ENCODE peak calls at places on chromosomes 6 and 20, in four cellular contexts. One of them, this sample, is unnamed.

GRCh38 chr6:138972226-138972665 is 15.8 kb downstream of the REPS1 start:
- DNase-seq in cardiac fibroblast: peak
- DNase-seq in tibial nerve: no peak
- DNase-seq in K562: no peak
- DNase-seq in this sample: peak

GRCh38 chr6:121849477-121849876 is 414.0 kb downstream of the GJA1 start:
- DNase-seq in cardiac fibroblast: peak
- DNase-seq in tibial nerve: peak
- DNase-seq in K562: peak
- DNase-seq in this sample: peak

GRCh38 chr6:131688286-131688685 is 12.9 kb downstream of the OR2A4 start:
- DNase-seq in cardiac fibroblast: no peak
- DNase-seq in tibial nerve: no peak
- DNase-seq in K562: no peak
- DNase-seq in this sample: no peak

GRCh38 chr6:67935976-67936477 is 699.1 kb upstream of the ADGRB3 start:
- DNase-seq in cardiac fibroblast: no peak
- DNase-seq in tibial nerve: no peak
- DNase-seq in K562: peak
- DNase-seq in this sample: no peak

GRCh38 chr6:912871-913663 is 220.1 kb upstream of the EXOC2 start:
- DNase-seq in cardiac fibroblast: no peak
- DNase-seq in tibial nerve: peak
- DNase-seq in K562: peak
- DNase-seq in this sample: peak

GRCh38 chr6:4853782-4854511 is 77.7 kb downstream of the CDYL start:
- DNase-seq in cardiac fibroblast: peak
- DNase-seq in tibial nerve: no peak
- DNase-seq in K562: peak
- DNase-seq in this sample: no peak

GRCh38 chr6:31652925-31653724 is 664 bp upstream of the BAG6 start:
- DNase-seq in cardiac fibroblast: no peak
- DNase-seq in tibial nerve: peak
- DNase-seq in K562: peak
- DNase-seq in this sample: peak

GRCh38 chr6:11093065-11093590 is 506 bp upstream of the SMIM13 start:
- DNase-seq in cardiac fibroblast: no peak
- DNase-seq in tibial nerve: no peak
- DNase-seq in K562: peak
- DNase-seq in this sample: no peak

GRCh38 chr6:7234547-7234946 is 78.5 kb downstream of the SSR1 start:
- DNase-seq in cardiac fibroblast: no peak
- DNase-seq in tibial nerve: no peak
- DNase-seq in K562: no peak
- DNase-seq in this sample: no peak

GRCh38 chr20:46715292-46715756 is 5.9 kb downstream of the SLC2A10 start:
- DNase-seq in cardiac fibroblast: peak
- DNase-seq in tibial nerve: peak
- DNase-seq in K562: no peak
- DNase-seq in this sample: peak

GRCh38 chr20:34040300-34041015 is 46.7 kb downstream of the RALY start:
- DNase-seq in cardiac fibroblast: no peak
- DNase-seq in tibial nerve: no peak
- DNase-seq in K562: no peak
- DNase-seq in this sample: no peak

GRCh38 chr6:19851273-19852089 is 14.3 kb downstream of the ID4 start:
- DNase-seq in cardiac fibroblast: peak
- DNase-seq in tibial nerve: peak
- DNase-seq in K562: peak
- DNase-seq in this sample: peak

GRCh38 chr6:3516094-3516493 is 59.2 kb upstream of the SLC22A23 start:
- DNase-seq in cardiac fibroblast: peak
- DNase-seq in tibial nerve: no peak
- DNase-seq in K562: no peak
- DNase-seq in this sample: peak

GRCh38 chr6:153662982-153663381 is 376.1 kb upstream of the OPRM1 start:
- DNase-seq in cardiac fibroblast: no peak
- DNase-seq in tibial nerve: no peak
- DNase-seq in K562: no peak
- DNase-seq in this sample: no peak

GRCh38 chr6:38156818-38157565 is 337.5 kb downstream of the ZFAND3 start:
- DNase-seq in cardiac fibroblast: no peak
- DNase-seq in tibial nerve: no peak
- DNase-seq in K562: no peak
- DNase-seq in this sample: no peak

GRCh38 chr6:169092375-169092774 is 161.3 kb downstream of the THBS2 start:
- DNase-seq in cardiac fibroblast: peak
- DNase-seq in tibial nerve: no peak
- DNase-seq in K562: no peak
- DNase-seq in this sample: no peak

GRCh38 chr20:35558416-35558815 is 16.5 kb downstream of the ERGIC3 start:
- DNase-seq in cardiac fibroblast: no peak
- DNase-seq in tibial nerve: no peak
- DNase-seq in K562: no peak
- DNase-seq in this sample: no peak

GRCh38 chr6:23269436-23269835 is 700.1 kb downstream of the HDGFL1 start:
- DNase-seq in cardiac fibroblast: peak
- DNase-seq in tibial nerve: no peak
- DNase-seq in K562: no peak
- DNase-seq in this sample: no peak

GRCh38 chr6:11209369-11209768 is 23.1 kb downstream of the NEDD9 start:
- DNase-seq in cardiac fibroblast: peak
- DNase-seq in tibial nerve: no peak
- DNase-seq in K562: no peak
- DNase-seq in this sample: no peak

GRCh38 chr20:32945710-32946221 is 58.5 kb downstream of the SUN5 start:
- DNase-seq in cardiac fibroblast: peak
- DNase-seq in tibial nerve: no peak
- DNase-seq in K562: peak
- DNase-seq in this sample: peak

GRCh38 chr6:79082304-79082703 is 4.2 kb upstream of the PHIP start:
- DNase-seq in cardiac fibroblast: no peak
- DNase-seq in tibial nerve: no peak
- DNase-seq in K562: peak
- DNase-seq in this sample: no peak

GRCh38 chr6:97215157-97215769 is 67.8 kb downstream of the MMS22L start:
- DNase-seq in cardiac fibroblast: peak
- DNase-seq in tibial nerve: peak
- DNase-seq in K562: peak
- DNase-seq in this sample: peak

GRCh38 chr6:135830971-135831370 is 20.5 kb upstream of the PDE7B start:
- DNase-seq in cardiac fibroblast: no peak
- DNase-seq in tibial nerve: no peak
- DNase-seq in K562: no peak
- DNase-seq in this sample: no peak

GRCh38 chr6:157194110-157194509 is 129.2 kb downstream of the TMEM242 start:
- DNase-seq in cardiac fibroblast: no peak
- DNase-seq in tibial nerve: no peak
- DNase-seq in K562: no peak
- DNase-seq in this sample: no peak

GRCh38 chr20:25320035-25320800 is 70.4 kb downstream of the ABHD12 start:
- DNase-seq in cardiac fibroblast: no peak
- DNase-seq in tibial nerve: no peak
- DNase-seq in K562: no peak
- DNase-seq in this sample: no peak

GRCh38 chr20:48017504-48017903 is 232.2 kb upstream of the SULF2 start:
- DNase-seq in cardiac fibroblast: no peak
- DNase-seq in tibial nerve: no peak
- DNase-seq in K562: no peak
- DNase-seq in this sample: no peak

GRCh38 chr6:140105857-140106256 is 731.4 kb upstream of the CITED2 start:
- DNase-seq in cardiac fibroblast: peak
- DNase-seq in tibial nerve: peak
- DNase-seq in K562: peak
- DNase-seq in this sample: no peak

GRCh38 chr6:44151348-44152108 is 7.1 kb upstream of the CAPN11 start:
- DNase-seq in cardiac fibroblast: peak
- DNase-seq in tibial nerve: peak
- DNase-seq in K562: peak
- DNase-seq in this sample: peak

GRCh38 chr6:165960692-165961091 is 207.0 kb downstream of the TBXT start:
- DNase-seq in cardiac fibroblast: no peak
- DNase-seq in tibial nerve: no peak
- DNase-seq in K562: no peak
- DNase-seq in this sample: no peak

GRCh38 chr6:25868784-25869183 is 5.3 kb downstream of the SLC17A3 start:
- DNase-seq in cardiac fibroblast: no peak
- DNase-seq in tibial nerve: no peak
- DNase-seq in K562: no peak
- DNase-seq in this sample: no peak

GRCh38 chr6:169863149-169863525 is 111.7 kb downstream of the ERMARD start:
- DNase-seq in cardiac fibroblast: no peak
- DNase-seq in tibial nerve: no peak
- DNase-seq in K562: no peak
- DNase-seq in this sample: no peak

GRCh38 chr6:113457156-113457555 is 400.0 kb upstream of the MARCKS start:
- DNase-seq in cardiac fibroblast: peak
- DNase-seq in tibial nerve: no peak
- DNase-seq in K562: no peak
- DNase-seq in this sample: peak

GRCh38 chr20:62895539-62895938 is 30.8 kb downstream of the DIDO1 start:
- DNase-seq in cardiac fibroblast: no peak
- DNase-seq in tibial nerve: no peak
- DNase-seq in K562: no peak
- DNase-seq in this sample: no peak

GRCh38 chr6:101070044-101070608 is 189.0 kb upstream of the ASCC3 start:
- DNase-seq in cardiac fibroblast: no peak
- DNase-seq in tibial nerve: no peak
- DNase-seq in K562: no peak
- DNase-seq in this sample: no peak

GRCh38 chr6:131183427-131184095 is 48.3 kb downstream of the AKAP7 start:
- DNase-seq in cardiac fibroblast: no peak
- DNase-seq in tibial nerve: no peak
- DNase-seq in K562: no peak
- DNase-seq in this sample: no peak

GRCh38 chr6:17505062-17505476 is 95.0 kb upstream of the FAM8A1 start:
- DNase-seq in cardiac fibroblast: peak
- DNase-seq in tibial nerve: no peak
- DNase-seq in K562: no peak
- DNase-seq in this sample: peak
- TF ChIP-seq CTCF in cardiac fibroblast: peak
- TF ChIP-seq CTCF in tibial nerve: no peak
- TF ChIP-seq CTCF in K562: peak
- TF ChIP-seq CTCF in this sample: peak

DNA sequence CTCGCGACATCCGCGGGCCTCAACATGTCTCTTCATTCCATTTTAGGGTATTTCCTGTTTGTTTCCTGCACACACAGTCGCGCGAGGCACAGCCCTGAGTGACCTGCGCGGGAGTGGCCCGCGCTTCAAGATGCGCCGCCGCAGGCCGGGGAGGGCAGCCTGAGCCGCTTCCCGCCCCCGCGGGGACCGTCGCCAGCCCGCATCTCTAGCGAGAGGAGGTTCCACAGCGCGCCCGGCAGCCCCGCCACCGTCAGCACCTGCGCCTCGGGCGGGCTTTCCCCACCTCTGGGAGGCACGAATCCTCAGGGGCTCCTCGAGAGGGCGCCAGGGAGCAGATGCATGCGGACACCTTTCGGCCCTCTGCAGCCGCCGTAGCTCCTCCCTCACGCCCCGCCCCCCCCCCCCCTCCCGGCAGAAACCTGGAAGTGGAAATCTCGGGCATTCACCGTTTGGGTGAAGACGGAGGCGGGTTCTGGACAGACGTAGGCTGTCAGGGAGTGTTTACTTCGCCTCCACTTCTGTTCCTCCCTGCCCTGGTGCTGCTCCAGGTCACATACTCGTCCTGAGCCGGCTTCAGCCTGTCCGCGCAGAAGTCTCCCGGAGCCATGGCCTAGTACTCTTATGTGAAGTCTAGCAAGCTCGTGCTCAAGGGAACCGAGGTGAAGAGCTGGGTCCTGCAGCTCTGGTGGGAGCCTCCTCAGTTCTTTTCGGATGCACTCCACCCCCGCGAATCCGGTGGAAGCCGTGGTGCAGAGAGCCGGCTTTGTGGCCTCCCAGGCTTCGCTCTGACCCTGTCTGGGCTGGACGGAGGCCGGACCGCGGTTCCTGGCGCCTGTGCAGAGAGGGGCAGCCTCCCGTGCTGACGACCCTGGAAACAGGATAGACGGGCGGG is 880.5 kb upstream of the DEFB115 start:
- DNase-seq in cardiac fibroblast: peak
- DNase-seq in tibial nerve: peak
- DNase-seq in K562: peak
- DNase-seq in this sample: peak
- TF ChIP-seq CTCF in cardiac fibroblast: peak
- TF ChIP-seq CTCF in tibial nerve: peak
- TF ChIP-seq CTCF in K562: peak
- TF ChIP-seq CTCF in this sample: peak

GRCh38 chr6:125888989-125889656 is 67.4 kb upstream of the HINT3 start:
- DNase-seq in cardiac fibroblast: peak
- DNase-seq in tibial nerve: no peak
- DNase-seq in K562: peak
- DNase-seq in this sample: peak
- TF ChIP-seq CTCF in cardiac fibroblast: peak
- TF ChIP-seq CTCF in tibial nerve: no peak
- TF ChIP-seq CTCF in K562: peak
- TF ChIP-seq CTCF in this sample: peak

GRCh38 chr6:42135161-42135560 is 7.3 kb downstream of the C6orf132 start:
- DNase-seq in cardiac fibroblast: no peak
- DNase-seq in tibial nerve: no peak
- DNase-seq in K562: no peak
- DNase-seq in this sample: no peak

GRCh38 chr6:42135722-42136121 is 6.7 kb downstream of the C6orf132 start:
- DNase-seq in cardiac fibroblast: no peak
- DNase-seq in tibial nerve: no peak
- DNase-seq in K562: no peak
- DNase-seq in this sample: no peak

GRCh38 chr6:42137192-42137753 is 5.1 kb downstream of the C6orf132 start:
- DNase-seq in cardiac fibroblast: no peak
- DNase-seq in tibial nerve: no peak
- DNase-seq in K562: no peak
- DNase-seq in this sample: no peak

GRCh38 chr6:42138190-42138589 is 4.2 kb downstream of the C6orf132 start:
- DNase-seq in cardiac fibroblast: no peak
- DNase-seq in tibial nerve: no peak
- DNase-seq in K562: no peak
- DNase-seq in this sample: no peak

GRCh38 chr6:42136508-42137191 is 5.8 kb downstream of the C6orf132 start:
- DNase-seq in cardiac fibroblast: peak
- DNase-seq in tibial nerve: no peak
- DNase-seq in K562: peak
- DNase-seq in this sample: peak
- TF ChIP-seq CTCF in cardiac fibroblast: peak
- TF ChIP-seq CTCF in tibial nerve: no peak
- TF ChIP-seq CTCF in K562: peak
- TF ChIP-seq CTCF in this sample: peak

GRCh38 chr6:13383280-13384163 is 55.2 kb upstream of the TBC1D7 start:
- DNase-seq in cardiac fibroblast: peak
- DNase-seq in tibial nerve: no peak
- DNase-seq in K562: no peak
- DNase-seq in this sample: no peak
- TF ChIP-seq CTCF in cardiac fibroblast: no peak
- TF ChIP-seq CTCF in tibial nerve: peak
- TF ChIP-seq CTCF in K562: peak
- TF ChIP-seq CTCF in this sample: peak

This sample was measured in HFFc6.